ENCODE peak calls at places on chromosomes 11 and 22, in eight cellular contexts. One of them, this sample, is unnamed.

GRCh38 chr11:120137187-120137610 is 714 bp downstream of the TRIM29 start:
- DNase-seq in progenitor cell of endocrine pancreas: no peak
- DNase-seq in ovary: peak
- DNase-seq in fibroblast of pulmonary artery: no peak
- DNase-seq in IMR-90: no peak
- DNase-seq in mammary epithelial cell: no peak
- DNase-seq in AG10803: no peak
- DNase-seq in fibroblast of lung: no peak
- DNase-seq in this sample: no peak

GRCh38 chr11:108324587-108324986 is 101.7 kb downstream of the ATM start:
- DNase-seq in fibroblast of pulmonary artery: peak
- DNase-seq in mammary epithelial cell: peak
- DNase-seq in progenitor cell of endocrine pancreas: no peak
- DNase-seq in ovary: no peak
- DNase-seq in AG10803: peak
- DNase-seq in fibroblast of lung: peak
- DNase-seq in IMR-90: peak
- DNase-seq in this sample: no peak

GRCh38 chr11:11010624-11011127 is 152.8 kb upstream of the ZBED5 start:
- DNase-seq in mammary epithelial cell: peak
- DNase-seq in fibroblast of pulmonary artery: peak
- DNase-seq in ovary: no peak
- DNase-seq in AG10803: peak
- DNase-seq in progenitor cell of endocrine pancreas: no peak
- DNase-seq in IMR-90: peak
- DNase-seq in fibroblast of lung: peak
- DNase-seq in this sample: no peak

GRCh38 chr22:49461674-49462073 is 366.0 kb downstream of the BRD1 start:
- DNase-seq in AG10803: no peak
- DNase-seq in IMR-90: no peak
- DNase-seq in mammary epithelial cell: no peak
- DNase-seq in ovary: no peak
- DNase-seq in fibroblast of lung: no peak
- DNase-seq in fibroblast of pulmonary artery: no peak
- DNase-seq in progenitor cell of endocrine pancreas: no peak
- DNase-seq in this sample: no peak

GRCh38 chr11:35879361-35879760 is 64.5 kb upstream of the LDLRAD3 start:
- DNase-seq in fibroblast of pulmonary artery: no peak
- DNase-seq in fibroblast of lung: no peak
- DNase-seq in AG10803: no peak
- DNase-seq in IMR-90: no peak
- DNase-seq in mammary epithelial cell: no peak
- DNase-seq in ovary: no peak
- DNase-seq in progenitor cell of endocrine pancreas: no peak
- DNase-seq in this sample: no peak

GRCh38 chr11:67615455-67616430 is 9.0 kb downstream of the NDUFV1 start:
- DNase-seq in ovary: no peak
- DNase-seq in mammary epithelial cell: no peak
- DNase-seq in fibroblast of pulmonary artery: peak
- DNase-seq in AG10803: no peak
- DNase-seq in IMR-90: no peak
- DNase-seq in progenitor cell of endocrine pancreas: no peak
- DNase-seq in fibroblast of lung: no peak
- DNase-seq in this sample: no peak

GRCh38 chr11:8332196-8332595 is 68.5 kb upstream of the LMO1 start:
- DNase-seq in AG10803: no peak
- DNase-seq in progenitor cell of endocrine pancreas: no peak
- DNase-seq in ovary: no peak
- DNase-seq in mammary epithelial cell: no peak
- DNase-seq in fibroblast of pulmonary artery: no peak
- DNase-seq in IMR-90: no peak
- DNase-seq in fibroblast of lung: no peak
- DNase-seq in this sample: no peak

GRCh38 chr11:28490763-28491382 is 382.7 kb downstream of the METTL15 start:
- DNase-seq in IMR-90: no peak
- DNase-seq in mammary epithelial cell: no peak
- DNase-seq in fibroblast of lung: peak
- DNase-seq in fibroblast of pulmonary artery: peak
- DNase-seq in progenitor cell of endocrine pancreas: no peak
- DNase-seq in AG10803: peak
- DNase-seq in ovary: no peak
- DNase-seq in this sample: no peak

GRCh38 chr11:77073328-77074001 is 6.7 kb downstream of the CAPN5 start:
- DNase-seq in AG10803: peak
- DNase-seq in fibroblast of lung: peak
- DNase-seq in fibroblast of pulmonary artery: peak
- DNase-seq in progenitor cell of endocrine pancreas: no peak
- DNase-seq in IMR-90: peak
- DNase-seq in mammary epithelial cell: peak
- DNase-seq in ovary: peak
- DNase-seq in this sample: peak

GRCh38 chr11:19433367-19433766 is 192.6 kb upstream of the E2F8 start:
- DNase-seq in progenitor cell of endocrine pancreas: no peak
- DNase-seq in ovary: no peak
- DNase-seq in IMR-90: no peak
- DNase-seq in mammary epithelial cell: no peak
- DNase-seq in AG10803: no peak
- DNase-seq in fibroblast of pulmonary artery: no peak
- DNase-seq in fibroblast of lung: no peak
- DNase-seq in this sample: no peak

GRCh38 chr22:48045369-48045768 is 1282.9 kb downstream of the TBC1D22A start:
- DNase-seq in fibroblast of pulmonary artery: no peak
- DNase-seq in fibroblast of lung: no peak
- DNase-seq in IMR-90: no peak
- DNase-seq in AG10803: no peak
- DNase-seq in mammary epithelial cell: no peak
- DNase-seq in progenitor cell of endocrine pancreas: no peak
- DNase-seq in ovary: no peak
- DNase-seq in this sample: no peak

GRCh38 chr11:77233011-77233410 is 68.5 kb downstream of the GDPD4 start:
- DNase-seq in fibroblast of lung: no peak
- DNase-seq in fibroblast of pulmonary artery: no peak
- DNase-seq in AG10803: no peak
- DNase-seq in progenitor cell of endocrine pancreas: no peak
- DNase-seq in ovary: no peak
- DNase-seq in mammary epithelial cell: no peak
- DNase-seq in IMR-90: no peak
- DNase-seq in this sample: no peak

GRCh38 chr11:17792161-17792560 is 57.6 kb downstream of the KCNC1 start:
- DNase-seq in mammary epithelial cell: no peak
- DNase-seq in ovary: no peak
- DNase-seq in fibroblast of pulmonary artery: no peak
- DNase-seq in AG10803: no peak
- DNase-seq in progenitor cell of endocrine pancreas: no peak
- DNase-seq in fibroblast of lung: no peak
- DNase-seq in IMR-90: no peak
- DNase-seq in this sample: no peak

GRCh38 chr22:46537946-46538815 is 761 bp upstream of the CELSR1 start:
- DNase-seq in fibroblast of lung: peak
- DNase-seq in AG10803: peak
- DNase-seq in progenitor cell of endocrine pancreas: peak
- DNase-seq in ovary: no peak
- DNase-seq in fibroblast of pulmonary artery: peak
- DNase-seq in IMR-90: peak
- DNase-seq in mammary epithelial cell: peak
- DNase-seq in this sample: no peak

GRCh38 chr11:40292636-40293585 is 1166.5 kb downstream of the LRRC4C start:
- DNase-seq in IMR-90: no peak
- DNase-seq in fibroblast of pulmonary artery: peak
- DNase-seq in progenitor cell of endocrine pancreas: peak
- DNase-seq in ovary: no peak
- DNase-seq in mammary epithelial cell: no peak
- DNase-seq in AG10803: no peak
- DNase-seq in fibroblast of lung: peak
- DNase-seq in this sample: no peak

GRCh38 chr22:22106855-22107254 is 124.3 kb upstream of the TOP3B start:
- DNase-seq in fibroblast of pulmonary artery: no peak
- DNase-seq in ovary: no peak
- DNase-seq in fibroblast of lung: no peak
- DNase-seq in IMR-90: no peak
- DNase-seq in progenitor cell of endocrine pancreas: no peak
- DNase-seq in AG10803: no peak
- DNase-seq in mammary epithelial cell: no peak
- DNase-seq in this sample: no peak

GRCh38 chr22:22099833-22100812 is 117.5 kb upstream of the TOP3B start:
- DNase-seq in mammary epithelial cell: no peak
- DNase-seq in fibroblast of pulmonary artery: peak
- DNase-seq in AG10803: no peak
- DNase-seq in IMR-90: peak
- DNase-seq in progenitor cell of endocrine pancreas: no peak
- DNase-seq in ovary: no peak
- DNase-seq in fibroblast of lung: no peak
- DNase-seq in this sample: no peak

GRCh38 chr22:22105364-22105763 is 122.8 kb upstream of the TOP3B start:
- DNase-seq in fibroblast of lung: no peak
- DNase-seq in ovary: no peak
- DNase-seq in IMR-90: no peak
- DNase-seq in mammary epithelial cell: no peak
- DNase-seq in AG10803: no peak
- DNase-seq in fibroblast of pulmonary artery: no peak
- DNase-seq in progenitor cell of endocrine pancreas: no peak
- DNase-seq in this sample: no peak

GRCh38 chr22:22099194-22099486 is 116.6 kb upstream of the TOP3B start:
- DNase-seq in fibroblast of pulmonary artery: no peak
- DNase-seq in IMR-90: no peak
- DNase-seq in AG10803: no peak
- DNase-seq in fibroblast of lung: no peak
- DNase-seq in mammary epithelial cell: no peak
- DNase-seq in ovary: no peak
- DNase-seq in progenitor cell of endocrine pancreas: no peak
- DNase-seq in this sample: no peak

DNA sequence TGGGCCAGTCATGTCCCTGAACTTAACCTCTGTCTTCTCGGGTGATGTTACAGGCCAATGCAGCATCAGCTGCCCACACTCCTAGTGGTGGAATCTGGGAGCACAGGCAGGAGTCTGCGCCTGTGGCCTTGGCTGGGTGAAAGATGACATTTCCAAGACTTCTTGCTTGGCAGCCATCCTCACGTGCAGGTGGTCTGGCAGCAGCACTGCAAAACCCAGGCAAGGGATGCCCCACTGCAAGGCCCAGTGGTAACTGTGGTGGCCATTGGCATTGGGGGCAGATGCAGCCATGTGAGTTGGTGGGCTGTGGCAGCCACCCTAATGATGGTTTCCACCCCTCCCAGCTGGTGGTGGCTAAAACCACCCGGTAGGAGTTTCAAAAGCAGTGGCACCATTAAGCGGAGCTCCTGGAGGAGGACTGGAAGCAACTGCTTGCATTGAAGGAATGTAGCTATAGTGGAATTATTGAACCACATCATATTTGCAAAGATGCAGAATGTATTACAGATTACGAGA is 120.5 kb upstream of the TOP3B start:
- DNase-seq in AG10803: no peak
- DNase-seq in ovary: no peak
- DNase-seq in fibroblast of lung: no peak
- DNase-seq in fibroblast of pulmonary artery: peak
- DNase-seq in mammary epithelial cell: no peak
- DNase-seq in IMR-90: no peak
- DNase-seq in progenitor cell of endocrine pancreas: no peak
- DNase-seq in this sample: no peak
- TF ChIP-seq CTCF in AG10803: peak
- TF ChIP-seq CTCF in ovary: no peak
- TF ChIP-seq CTCF in fibroblast of lung: peak
- TF ChIP-seq CTCF in fibroblast of pulmonary artery: peak
- TF ChIP-seq CTCF in mammary epithelial cell: peak
- TF ChIP-seq CTCF in IMR-90: peak
- TF ChIP-seq CTCF in progenitor cell of endocrine pancreas: peak
- TF ChIP-seq CTCF in this sample: peak

DNA sequence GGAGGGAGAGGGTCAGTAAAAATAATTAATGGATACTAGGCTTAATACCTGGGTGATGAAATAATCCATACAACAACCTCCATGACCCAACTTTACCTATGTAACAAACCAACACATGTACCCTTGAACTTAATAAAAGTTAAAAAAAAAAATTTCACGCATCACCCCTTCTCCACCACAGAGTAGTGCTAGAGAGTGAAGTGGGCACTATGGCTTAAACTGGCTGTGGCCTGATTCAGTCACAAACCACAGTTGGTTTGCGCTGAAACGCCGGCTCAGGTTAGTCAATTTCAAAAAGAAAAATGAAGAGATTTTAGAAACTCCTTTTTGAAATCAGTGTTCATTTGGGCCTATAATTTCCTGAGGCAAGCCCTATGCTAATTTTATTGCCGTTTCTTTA is 144.3 kb downstream of the TRPC6 start:
- DNase-seq in mammary epithelial cell: no peak
- DNase-seq in IMR-90: no peak
- DNase-seq in progenitor cell of endocrine pancreas: no peak
- DNase-seq in fibroblast of pulmonary artery: no peak
- DNase-seq in AG10803: no peak
- DNase-seq in ovary: no peak
- DNase-seq in fibroblast of lung: no peak
- DNase-seq in this sample: no peak
- TF ChIP-seq CTCF in mammary epithelial cell: no peak
- TF ChIP-seq CTCF in IMR-90: peak
- TF ChIP-seq CTCF in progenitor cell of endocrine pancreas: no peak
- TF ChIP-seq CTCF in fibroblast of pulmonary artery: no peak
- TF ChIP-seq CTCF in AG10803: peak
- TF ChIP-seq CTCF in ovary: no peak
- TF ChIP-seq CTCF in fibroblast of lung: no peak
- TF ChIP-seq CTCF in this sample: no peak

GRCh38 chr22:41966607-41967240 is 2.5 kb upstream of the SEPTIN3 start:
- DNase-seq in progenitor cell of endocrine pancreas: no peak
- DNase-seq in IMR-90: peak
- DNase-seq in AG10803: peak
- DNase-seq in ovary: no peak
- DNase-seq in mammary epithelial cell: peak
- DNase-seq in fibroblast of lung: peak
- DNase-seq in fibroblast of pulmonary artery: peak
- DNase-seq in this sample: peak
- TF ChIP-seq CTCF in progenitor cell of endocrine pancreas: no peak
- TF ChIP-seq CTCF in IMR-90: peak
- TF ChIP-seq CTCF in AG10803: peak
- TF ChIP-seq CTCF in ovary: no peak
- TF ChIP-seq CTCF in mammary epithelial cell: peak
- TF ChIP-seq CTCF in fibroblast of lung: peak
- TF ChIP-seq CTCF in fibroblast of pulmonary artery: peak
- TF ChIP-seq CTCF in this sample: peak

GRCh38 chr11:2402106-2402505 is 1.6 kb downstream of the TSSC4 start:
- DNase-seq in fibroblast of lung: no peak
- DNase-seq in progenitor cell of endocrine pancreas: no peak
- DNase-seq in IMR-90: no peak
- DNase-seq in ovary: no peak
- DNase-seq in AG10803: no peak
- DNase-seq in fibroblast of pulmonary artery: no peak
- DNase-seq in mammary epithelial cell: no peak
- DNase-seq in this sample: no peak
- TF ChIP-seq CTCF in fibroblast of lung: no peak
- TF ChIP-seq CTCF in progenitor cell of endocrine pancreas: no peak
- TF ChIP-seq CTCF in IMR-90: no peak
- TF ChIP-seq CTCF in ovary: no peak
- TF ChIP-seq CTCF in AG10803: no peak
- TF ChIP-seq CTCF in fibroblast of pulmonary artery: no peak
- TF ChIP-seq CTCF in mammary epithelial cell: no peak
- TF ChIP-seq CTCF in this sample: no peak

DNA sequence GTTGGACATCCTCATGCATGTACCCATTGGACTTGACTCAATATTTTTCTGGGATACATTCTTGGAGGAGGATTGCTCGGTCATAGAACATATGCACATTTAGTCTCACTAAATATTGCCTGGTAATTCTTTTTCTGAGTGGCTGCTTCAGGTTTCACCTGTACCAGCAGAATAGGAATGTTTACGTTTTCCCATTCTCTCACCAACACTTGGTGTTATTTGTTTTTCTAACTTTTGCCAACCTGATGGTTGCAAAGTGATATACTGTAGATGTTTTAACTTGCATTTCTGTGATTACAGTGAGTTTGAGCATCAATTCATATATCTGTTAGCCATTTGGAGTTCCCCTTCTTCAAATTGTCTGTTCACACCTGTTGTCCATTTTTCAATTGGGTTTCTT is 1.3 kb upstream of the MRGPRD start:
- DNase-seq in IMR-90: no peak
- DNase-seq in AG10803: no peak
- DNase-seq in ovary: no peak
- DNase-seq in mammary epithelial cell: no peak
- DNase-seq in fibroblast of pulmonary artery: no peak
- DNase-seq in progenitor cell of endocrine pancreas: no peak
- DNase-seq in fibroblast of lung: no peak
- DNase-seq in this sample: no peak
- TF ChIP-seq CTCF in IMR-90: no peak
- TF ChIP-seq CTCF in AG10803: no peak
- TF ChIP-seq CTCF in ovary: no peak
- TF ChIP-seq CTCF in mammary epithelial cell: no peak
- TF ChIP-seq CTCF in fibroblast of pulmonary artery: no peak
- TF ChIP-seq CTCF in progenitor cell of endocrine pancreas: no peak
- TF ChIP-seq CTCF in fibroblast of lung: no peak
- TF ChIP-seq CTCF in this sample: no peak